ENCODE peak calls at places on chromosomes 1 and 21, in five cellular contexts. B is epithelial cell of esophagus, U is spleen, R is heart left ventricle, A is brain microvascular endothelial cell. M is an unnamed sample.
A peak's percentile ranks its signal among the peaks of the same experiment; 100 is the strongest.

GRCh38 chr1:31805318-31805717 is 10.5 kb downstream of the SPOCD1 start:
- DNase-seq in A (no peak), B (no peak), U (peak; percentile 7), R (no peak), M (no peak)

GRCh38 chr1:44212355-44213221 is 683 bp upstream of the DMAP1 start:
- DNase-seq in U (no peak), R (no peak), B (peak; percentile 55), A (no peak), M (no peak)

GRCh38 chr21:45142469-45142868 is 68.1 kb downstream of the ADARB1 start:
- DNase-seq in U (no peak), B (peak; percentile 29), R (peak; percentile 61), A (peak; percentile 82), M (peak; percentile 85)

GRCh38 chr1:147815503-147815902 is 55.1 kb upstream of the GJA5 start:
- DNase-seq in U (no peak), R (no peak), A (no peak), B (no peak), M (no peak)

GRCh38 chr1:190478193-190479007 is 736 bp upstream of the BRINP3 start:
- DNase-seq in A (no peak), U (no peak), R (no peak), B (peak; percentile 65), M (peak; percentile 48)

GRCh38 chr1:64948905-64949833 is 17.2 kb downstream of the JAK1 start:
- DNase-seq in R (no peak), A (no peak), U (no peak), B (peak; percentile 80), M (no peak)

GRCh38 chr1:85244271-85245053 is 15.0 kb downstream of the C1orf52 start:
- DNase-seq in R (no peak), B (peak; percentile 14), A (no peak), U (no peak), M (no peak)

GRCh38 chr1:119159963-119160362 is 19.5 kb upstream of the WARS2 start:
- DNase-seq in B (no peak), A (no peak), R (no peak), U (no peak), M (no peak)

GRCh38 chr1:184911103-184911502 is 63.2 kb downstream of the NIBAN1 start:
- DNase-seq in U (no peak), A (no peak), R (no peak), B (no peak), M (no peak)

GRCh38 chr1:27359822-27360158 is 7.0 kb downstream of the MAP3K6 start:
- DNase-seq in R (no peak), U (no peak), A (no peak), B (no peak), M (no peak)

GRCh38 chr21:35508389-35508888 is 459.3 kb upstream of the RUNX1 start:
- DNase-seq in B (peak; percentile 39), A (peak; percentile 76), U (peak; percentile 76), R (peak; percentile 66), M (peak; percentile 51)

GRCh38 chr1:41391834-41392527 is 30.7 kb downstream of the FOXO6 start:
- DNase-seq in B (no peak), U (no peak), A (no peak), R (no peak), M (no peak)

GRCh38 chr1:23904748-23905357 is 8.3 kb downstream of the CNR2 start:
- DNase-seq in R (no peak), B (peak; percentile 81), A (no peak), U (no peak), M (no peak)

GRCh38 chr1:88681223-88681622 is 2.9 kb upstream of the PKN2 start:
- DNase-seq in R (no peak), A (no peak), U (no peak), B (peak; percentile 30), M (no peak)

GRCh38 chr1:210250998-210251679 is 18.5 kb downstream of the SERTAD4 start:
- DNase-seq in U (no peak), A (no peak), B (peak; percentile 78), R (peak; percentile 54), M (peak; percentile 79)

GRCh38 chr21:45894107-45894810 is 87.3 kb upstream of the COL6A1 start:
- DNase-seq in R (peak; percentile 72), A (peak; percentile 53), U (peak; percentile 63), B (no peak), M (peak; percentile 73)

GRCh38 chr1:162674018-162674608 is 41.8 kb downstream of the DDR2 start:
- DNase-seq in B (peak; percentile 54), A (no peak), R (no peak), U (no peak), M (no peak)

GRCh38 chr1:54980528-54981241 is at the start of gene TMEM61:
- DNase-seq in R (no peak), U (no peak), B (peak; percentile 38), A (no peak), M (no peak)

GRCh38 chr1:217687511-217687910 is 56.4 kb downstream of the SPATA17 start:
- DNase-seq in R (no peak), A (no peak), B (peak; percentile 71), U (no peak), M (no peak)

GRCh38 chr21:32257952-32258785 is 20.7 kb downstream of the MIS18A start:
- DNase-seq in U (no peak), B (peak; percentile 80), R (peak; percentile 70), A (peak; percentile 80), M (peak; percentile 82)

GRCh38 chr21:34974162-34974981 is 74.7 kb downstream of the RUNX1 start:
- DNase-seq in R (no peak), U (no peak), A (no peak), B (no peak), M (no peak)

GRCh38 chr1:54221113-54221834 is 21.3 kb downstream of the MRPL37 start:
- DNase-seq in R (no peak), U (peak; percentile 32), A (no peak), B (no peak), M (no peak)

GRCh38 chr21:19321688-19322087 is 918.1 kb upstream of the TMPRSS15 start:
- DNase-seq in R (no peak), A (no peak), U (no peak), B (no peak), M (no peak)

GRCh38 chr21:19326581-19327319 is 923.2 kb upstream of the TMPRSS15 start:
- DNase-seq in B (no peak), R (no peak), U (no peak), A (no peak), M (no peak)

GRCh38 chr21:19322360-19322759 is 918.8 kb upstream of the TMPRSS15 start:
- DNase-seq in R (no peak), B (no peak), A (no peak), U (no peak), M (peak; percentile 7)
- TF ChIP-seq CTCF in R (no peak), B (no peak), A (no peak), U (no peak), M (peak; percentile 10)

GRCh38 chr1:7953850-7954609 is 7.5 kb upstream of the PARK7 start:
- DNase-seq in R (peak; percentile 99), B (peak; percentile 82), U (peak; percentile 98), A (peak; percentile 86), M (peak; percentile 90)
- H3K4me3 ChIP-seq in R (peak overlapping the region; percentile 60), B (peak overlapping the region; percentile 67), U (peak overlapping the region; percentile 44), A (peak overlapping the region; percentile 71), M (peak overlapping the region; percentile 54)

DNA sequence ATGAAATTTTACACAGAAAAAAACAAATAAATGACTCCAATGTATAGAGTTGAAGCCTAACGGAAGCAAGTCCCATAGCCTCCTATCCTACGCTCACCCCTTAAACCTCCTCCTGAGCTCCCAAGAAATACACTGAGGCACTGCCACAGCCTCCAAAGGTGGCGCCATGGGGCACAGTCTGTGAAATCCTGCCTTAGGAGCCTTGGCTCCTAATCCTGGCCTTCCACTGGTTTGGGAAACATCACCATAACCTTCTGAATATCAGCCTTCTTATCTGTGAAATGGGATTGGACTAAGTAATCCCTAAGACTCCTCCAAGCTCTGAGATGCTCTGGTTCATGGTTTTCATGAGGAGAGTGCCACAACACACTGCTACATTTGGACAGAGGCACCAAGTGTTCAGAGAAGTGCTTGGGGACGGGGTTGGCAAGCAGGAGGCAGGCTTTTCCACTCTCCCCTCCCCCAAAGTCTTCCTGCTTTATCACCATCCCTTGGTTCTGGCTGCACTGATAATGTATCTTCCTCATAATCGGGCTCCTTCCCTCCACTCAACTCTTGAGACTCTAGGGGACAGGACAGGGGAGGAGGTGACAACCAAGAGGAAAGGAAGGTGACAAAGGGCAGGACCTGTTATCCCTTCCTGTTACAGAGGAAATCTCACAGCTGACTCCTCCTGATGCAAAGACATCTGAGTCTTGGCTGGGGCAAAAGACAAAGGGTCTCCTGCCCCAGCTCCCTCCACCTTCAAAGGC is 2.7 kb downstream of the SLAMF7 start:
- DNase-seq in A (no peak), R (no peak), U (no peak), B (no peak), M (no peak)
- TF ChIP-seq CTCF in A (no peak), R (no peak), U (no peak), B (no peak), M (no peak)

GRCh38 chr1:200887772-200888348 is 6.8 kb upstream of the INAVA start:
- DNase-seq in U (peak; percentile 40), B (no peak), A (no peak), R (no peak), M (no peak)
- H3K4me3 ChIP-seq in U (no peak overlapping the region), B (no peak overlapping the region), A (no peak overlapping the region), R (no peak overlapping the region), M (no peak overlapping the region)

DNA sequence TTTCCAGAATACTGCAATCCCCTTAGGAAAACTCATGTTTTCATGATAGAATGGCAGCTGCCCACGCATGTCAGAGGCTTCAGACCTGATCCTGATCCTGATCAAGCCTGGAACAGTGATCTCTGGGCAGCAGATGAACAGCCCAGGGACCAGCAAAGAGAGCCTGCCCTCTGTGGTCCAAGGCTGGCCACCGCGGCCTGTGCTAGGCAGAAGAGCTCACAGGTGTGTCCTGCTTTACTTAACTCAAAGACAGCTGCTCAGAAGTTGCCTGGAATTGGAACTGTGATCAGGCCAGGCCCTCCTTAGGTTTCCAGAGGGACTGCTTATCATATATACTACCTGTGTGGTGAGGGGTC is 21.2 kb upstream of the BCAR3 start:
- DNase-seq in U (no peak), B (peak; percentile 16), R (no peak), A (no peak), M (no peak)
- TF ChIP-seq CTCF in U (no peak), B (no peak), R (no peak), A (no peak), M (peak; percentile 28)

DNA sequence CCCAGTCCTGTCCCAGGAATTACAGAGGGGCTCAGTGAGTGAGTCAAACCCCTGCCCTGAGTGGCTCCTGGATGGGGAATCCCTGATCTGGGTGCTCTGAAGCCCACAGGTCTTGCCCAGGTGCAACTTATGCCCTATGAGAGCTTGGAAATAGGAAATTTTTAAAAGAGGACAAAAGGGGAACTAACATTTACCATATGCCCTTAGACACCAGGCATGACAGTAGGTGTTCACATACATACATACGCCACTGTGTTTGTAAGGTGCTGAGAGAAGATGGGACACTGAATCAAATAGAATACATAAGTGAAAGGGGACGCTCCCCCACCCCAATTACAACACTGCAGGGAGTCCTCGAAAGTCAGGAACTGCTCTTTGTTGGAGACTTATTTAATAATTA is 1.4 kb downstream of the CFAP45 start:
- DNase-seq in A (no peak), U (no peak), B (no peak), R (no peak), M (no peak)
- H3K4me3 ChIP-seq in A (no peak overlapping the region), U (no peak overlapping the region), B (no peak overlapping the region), R (no peak overlapping the region), M (no peak overlapping the region)